ENCODE peak calls at places on chromosomes 4 and X, in eight cellular contexts. N is spleen, R is WTC11, E is AG09309, Q is activated B cell treated with CpG ODN at 0.5 μM for 24 hours, Z is PC-3, C is tibial nerve, M is lower leg skin. L is an unnamed sample.

GRCh38 chr4:143341186-143341755 is 4.6 kb downstream of the GAB1 start:
- DNase-seq in N (no peak), R (no peak), E (no peak), Q (no peak), Z (no peak), C (no peak), M (no peak), L (no peak)

GRCh38 chrX:101195442-101196173 is 24.0 kb upstream of the DRP2 start:
- DNase-seq in N (no peak), R (no peak), E (no peak), Q (no peak), Z (no peak), C (no peak), M (no peak), L (no peak)

GRCh38 chr4:101599620-101600019 is 190.9 kb upstream of the BANK1 start:
- DNase-seq in N (no peak), R (no peak), E (peak; percentile 46), Q (no peak), Z (peak; percentile 52), C (no peak), M (no peak), L (no peak)

GRCh38 chr4:176789955-176790354 is 2.8 kb downstream of the VEGFC start:
- DNase-seq in N (no peak), R (no peak), E (no peak), Q (no peak), Z (peak; percentile 89), C (no peak), M (no peak), L (no peak)

GRCh38 chr4:39846705-39847104 is 131.0 kb downstream of the PDS5A start:
- DNase-seq in N (no peak), R (no peak), E (no peak), Q (no peak), Z (no peak), C (no peak), M (no peak), L (no peak)

GRCh38 chr4:130747842-130748241 is 1651.9 kb downstream of the C4orf33 start:
- DNase-seq in N (no peak), R (no peak), E (no peak), Q (no peak), Z (peak; percentile 13), C (no peak), M (no peak), L (no peak)

GRCh38 chr4:169659736-169660670 is 39.6 kb downstream of the CLCN3 start:
- DNase-seq in N (no peak), R (peak; percentile 36), E (peak; percentile 95), Q (peak; percentile 28), Z (peak; percentile 96), C (peak; percentile 70), M (peak; percentile 86), L (peak; percentile 89)

GRCh38 chr4:144645102-144645469 is 870 bp upstream of the HHIP start:
- DNase-seq in N (no peak), R (peak; percentile 19), E (no peak), Q (peak; percentile 15), Z (no peak), C (peak; percentile 7), M (no peak), L (no peak)

GRCh38 chr4:10333942-10334341 is 123.3 kb downstream of the ZNF518B start:
- DNase-seq in N (no peak), R (peak; percentile 46), E (no peak), Q (no peak), Z (no peak), C (no peak), M (no peak), L (no peak)

GRCh38 chr4:110009526-110009925 is 96.8 kb downstream of the EGF start:
- DNase-seq in N (no peak), R (no peak), E (no peak), Q (no peak), Z (no peak), C (no peak), M (no peak), L (no peak)

GRCh38 chr4:96776922-96777510 is 937.1 kb downstream of the PDHA2 start:
- DNase-seq in N (no peak), R (no peak), E (no peak), Q (no peak), Z (no peak), C (no peak), M (no peak), L (no peak)

GRCh38 chrX:43633757-43634156 is 22.3 kb upstream of the MAOA start:
- DNase-seq in N (no peak), R (no peak), E (no peak), Q (no peak), Z (peak; percentile 64), C (no peak), M (no peak), L (no peak)

GRCh38 chrX:120795301-120795700 is 80.4 kb downstream of the CT47B1 start:
- DNase-seq in N (no peak), R (no peak), E (no peak), Q (no peak), Z (no peak), C (no peak), M (no peak), L (no peak)

GRCh38 chr4:111847256-111848108 is 297.8 kb upstream of the FAM241A start:
- DNase-seq in N (no peak), R (no peak), E (no peak), Q (no peak), Z (peak; percentile 17), C (no peak), M (no peak), L (no peak)

GRCh38 chr4:118280501-118281218 is 72.1 kb downstream of the PRSS12 start:
- DNase-seq in N (no peak), R (peak; percentile 47), E (peak; percentile 52), Q (no peak), Z (peak; percentile 60), C (peak; percentile 37), M (no peak), L (no peak)

GRCh38 chr4:76732246-76732645 is 165.7 kb downstream of the SOWAHB start:
- DNase-seq in N (no peak), R (no peak), E (no peak), Q (no peak), Z (no peak), C (no peak), M (no peak), L (no peak)

GRCh38 chr4:76736434-76736833 is 161.5 kb downstream of the SOWAHB start:
- DNase-seq in N (no peak), R (no peak), E (no peak), Q (no peak), Z (no peak), C (no peak), M (no peak), L (no peak)

GRCh38 chr4:76729991-76730390 is 168.0 kb downstream of the SOWAHB start:
- DNase-seq in N (no peak), R (no peak), E (no peak), Q (no peak), Z (no peak), C (no peak), M (no peak), L (no peak)

GRCh38 chr4:76737180-76737579 is 160.8 kb downstream of the SOWAHB start:
- DNase-seq in N (no peak), R (no peak), E (no peak), Q (no peak), Z (no peak), C (no peak), M (no peak), L (no peak)

GRCh38 chr4:76733380-76733779 is 164.6 kb downstream of the SOWAHB start:
- DNase-seq in N (no peak), R (peak; percentile 68), E (no peak), Q (no peak), Z (peak; percentile 70), C (no peak), M (no peak), L (no peak)
- TF ChIP-seq CTCF in N (no peak), R (no peak), E (no peak), Q (no peak), Z (peak; percentile 80), C (no peak), M (no peak), L (peak; percentile 35)

GRCh38 chrX:47497274-47497673 is 14.3 kb upstream of the ZNF41 start:
- DNase-seq in N (no peak), R (no peak), E (no peak), Q (no peak), Z (peak; percentile 62), C (no peak), M (no peak), L (no peak)
- TF ChIP-seq CTCF in N (peak; percentile 27), R (no peak), E (peak; percentile 45), Q (no peak), Z (peak; percentile 82), C (peak; percentile 7), M (no peak), L (peak; percentile 52)

DNA sequence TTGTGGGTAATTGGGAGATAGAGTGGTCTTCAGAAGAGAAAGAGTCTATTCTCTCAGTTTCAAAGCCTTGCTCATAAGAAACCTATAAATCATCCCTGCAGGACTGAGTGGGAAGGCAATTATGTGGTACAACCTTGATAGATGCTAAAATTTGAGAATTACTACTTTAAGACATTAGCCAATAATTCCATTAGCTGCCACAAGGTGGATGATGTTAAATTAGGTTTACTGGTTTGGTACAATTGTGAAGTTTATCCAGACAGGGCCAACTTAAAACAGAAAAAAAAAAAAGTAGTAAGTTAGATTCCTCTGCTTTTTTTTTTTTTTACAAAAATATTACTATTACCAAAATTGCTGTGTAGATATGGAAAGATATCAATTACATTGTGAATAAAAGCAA is 73.2 kb upstream of the AMOT start:
- DNase-seq in N (no peak), R (no peak), E (no peak), Q (no peak), Z (no peak), C (no peak), M (no peak), L (no peak)
- TF ChIP-seq CTCF in N (no peak), R (no peak), E (no peak), Q (no peak), Z (no peak), C (no peak), M (no peak), L (no peak)

GRCh38 chr4:152346979-152347378 is 188.9 kb downstream of the FBXW7 start:
- DNase-seq in N (no peak), R (no peak), E (no peak), Q (no peak), Z (no peak), C (no peak), M (no peak), L (no peak)

GRCh38 chr4:152352215-152352614 is 183.7 kb downstream of the FBXW7 start:
- DNase-seq in N (no peak), R (no peak), E (no peak), Q (no peak), Z (no peak), C (no peak), M (no peak), L (no peak)

GRCh38 chr4:152351080-152351479 is 184.8 kb downstream of the FBXW7 start:
- DNase-seq in N (no peak), R (no peak), E (no peak), Q (no peak), Z (no peak), C (no peak), M (no peak), L (no peak)

GRCh38 chr4:152352645-152353116 is 183.2 kb downstream of the FBXW7 start:
- DNase-seq in N (peak; percentile 69), R (no peak), E (peak; percentile 95), Q (no peak), Z (peak; percentile 87), C (peak; percentile 68), M (peak; percentile 86), L (peak; percentile 86)

DNA sequence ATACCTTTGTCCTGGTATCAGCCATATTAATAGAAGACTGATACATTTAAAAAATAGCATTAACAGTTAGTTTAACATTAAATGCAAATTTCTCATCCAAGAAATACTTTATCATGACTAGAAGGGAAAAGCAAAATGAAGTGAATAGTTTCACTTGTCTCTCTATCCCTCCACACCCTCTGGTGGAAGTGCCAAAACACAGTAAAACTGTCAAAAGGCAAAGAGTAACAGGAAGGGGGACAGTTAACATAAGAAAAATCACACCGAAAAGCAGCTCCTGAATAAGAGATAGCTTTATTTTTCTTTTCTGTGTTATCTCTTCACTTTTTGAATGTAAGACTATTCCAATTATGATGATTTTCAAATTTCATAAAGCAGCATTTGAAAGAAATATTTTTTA is 187.2 kb downstream of the FBXW7 start:
- DNase-seq in N (no peak), R (no peak), E (no peak), Q (no peak), Z (peak; percentile 33), C (no peak), M (no peak), L (no peak)
- TF ChIP-seq CTCF in N (peak; percentile 17), R (no peak), E (peak; percentile 49), Q (no peak), Z (peak; percentile 52), C (peak; percentile 18), M (no peak), L (peak; percentile 54)